ENCODE peak calls at places on chromosomes 16 and 17, in six cellular contexts. G is neuronal stem cell, O is IMR-90, E is H9, T is H1, K is mesenchymal stem cell. C is an unnamed sample.

GRCh38 chr16:50156590-50156989 is 3.5 kb downstream of the TENT4B start:
- DNase-seq in O (no peak), K (no peak), T (no peak), G (no peak), E (no peak), C (no peak)

GRCh38 chr17:65817951-65818350 is 256.5 kb upstream of the AXIN2 start:
- DNase-seq in G (no peak), T (no peak), E (no peak), O (no peak), K (no peak), C (no peak)

GRCh38 chr17:77449908-77450741 is 309.4 kb downstream of the SEC14L1 start:
- DNase-seq in T (no peak), E (peak), K (peak), O (peak), G (peak), C (no peak)

GRCh38 chr17:15912416-15912955 is 32.4 kb upstream of the ADORA2B start:
- DNase-seq in G (no peak), K (no peak), T (no peak), O (no peak), E (no peak), C (no peak)

GRCh38 chr17:3795758-3796102 is 5.3 kb downstream of the ITGAE start:
- DNase-seq in T (no peak), O (no peak), E (no peak), G (no peak), K (no peak), C (no peak)

GRCh38 chr16:89723279-89724250 is 2.2 kb downstream of the ZNF276 start:
- DNase-seq in T (no peak), O (peak), G (no peak), K (no peak), E (no peak), C (no peak)

GRCh38 chr16:69057400-69058378 is 47.8 kb upstream of the HAS3 start:
- DNase-seq in K (peak), O (peak), E (no peak), G (no peak), T (no peak), C (no peak)

GRCh38 chr17:17305282-17305801 is 2.2 kb downstream of the NT5M start:
- DNase-seq in E (no peak), K (peak), G (no peak), O (no peak), T (no peak), C (peak)

GRCh38 chr17:48013876-48014602 is 23.6 kb downstream of the COPZ2 start:
- DNase-seq in O (no peak), T (no peak), G (no peak), K (no peak), E (peak), C (no peak)

GRCh38 chr17:48014603-48015037 is 23.0 kb downstream of the COPZ2 start:
- DNase-seq in K (no peak), O (no peak), G (no peak), T (no peak), E (peak), C (no peak)

GRCh38 chr17:48011405-48012150 is 26.0 kb downstream of the COPZ2 start:
- DNase-seq in G (no peak), K (peak), T (no peak), O (peak), E (peak), C (no peak)

GRCh38 chr17:48010193-48010592 is 27.4 kb downstream of the COPZ2 start:
- DNase-seq in O (no peak), E (no peak), K (no peak), T (no peak), G (no peak), C (no peak)

GRCh38 chr17:48012151-48012520 is 25.5 kb downstream of the COPZ2 start:
- DNase-seq in G (no peak), O (no peak), K (no peak), T (no peak), E (peak), C (peak)
- H3K23ac ChIP-seq in G (no peak), O (no peak), K (no peak), T (no peak), E (no peak), C (no peak)

GRCh38 chr17:81395600-81396277 is 482 bp downstream of the BAHCC1 start:
- DNase-seq in O (no peak), K (no peak), G (no peak), E (no peak), T (no peak), C (no peak)
- H3K9ac ChIP-seq in O (peak), K (peak), G (peak), E (no peak), T (no peak), C (peak)

GRCh38 chr16:12131755-12132154 is 155.2 kb downstream of the SNX29 start:
- DNase-seq in O (no peak), K (no peak), T (no peak), E (no peak), G (no peak), C (no peak)

GRCh38 chr16:12132290-12132689 is 155.8 kb downstream of the SNX29 start:
- DNase-seq in K (peak), T (no peak), G (no peak), O (peak), E (no peak), C (no peak)

GRCh38 chr16:12130691-12131302 is 154.3 kb downstream of the SNX29 start:
- DNase-seq in T (no peak), G (no peak), K (no peak), E (no peak), O (no peak), C (no peak)

GRCh38 chr16:12132850-12133249 is 156.3 kb downstream of the SNX29 start:
- DNase-seq in G (no peak), T (no peak), O (no peak), E (no peak), K (no peak), C (peak)

GRCh38 chr16:12133738-12134137 is 157.2 kb downstream of the SNX29 start:
- DNase-seq in E (no peak), G (no peak), T (no peak), K (no peak), O (peak), C (no peak)
- H4K91ac ChIP-seq in E (no peak), G (no peak), T (no peak), K (no peak), O (no peak), C (no peak)

GRCh38 chr16:29860218-29860617 is 2.8 kb downstream of the CDIPT start:
- DNase-seq in O (no peak), K (no peak), T (no peak), G (no peak), E (no peak), C (no peak)

GRCh38 chr16:29863669-29863984 is 601 bp upstream of the CDIPT start:
- DNase-seq in K (no peak), O (no peak), G (no peak), E (no peak), T (no peak), C (no peak)

GRCh38 chr16:29862383-29862883 is 593 bp downstream of the CDIPT start:
- DNase-seq in G (no peak), K (peak), O (no peak), T (no peak), E (no peak), C (peak)

GRCh38 chr16:29864205-29864604 is 1.2 kb upstream of the CDIPT start:
- DNase-seq in G (no peak), T (no peak), K (no peak), E (no peak), O (no peak), C (no peak)

GRCh38 chr16:29862884-29863668 is at the start of gene CDIPT:
- DNase-seq in K (peak), T (peak), E (peak), G (peak), O (peak), C (peak)
- H3K23ac ChIP-seq in K (peak), T (no peak), E (no peak), G (peak), O (peak), C (peak)